ENCODE peak calls at places on chromosome 15, in six cellular contexts. Z is kidney, L is RWPE2, U is tibial artery, V is heart left ventricle, W is OCI-LY7. K is an unnamed sample.
A peak's percentile ranks its signal among the peaks of the same experiment; 100 is the strongest.

GRCh38 chr15:68025860-68026424 is 28.2 kb upstream of the PIAS1 start:
- DNase-seq in Z (no peak), L (no peak), U (no peak), V (no peak), W (no peak), K (no peak)

GRCh38 chr15:64732156-64732860 is 43.1 kb downstream of the RBPMS2 start:
- DNase-seq in Z (no peak), L (no peak), U (no peak), V (peak; percentile 6), W (no peak), K (no peak)

GRCh38 chr15:80072285-80072684 is 12.8 kb downstream of the ZFAND6 start:
- DNase-seq in Z (no peak), L (no peak), U (no peak), V (no peak), W (peak; percentile 85), K (no peak)

GRCh38 chr15:29348308-29348914 is 78.8 kb upstream of the NSMCE3 start:
- DNase-seq in Z (peak; percentile 76), L (no peak), U (no peak), V (no peak), W (no peak), K (no peak)

GRCh38 chr15:74541494-74542191 is 623 bp downstream of the ARID3B start:
- DNase-seq in Z (no peak), L (no peak), U (peak; percentile 36), V (peak; percentile 28), W (peak; percentile 18), K (peak; percentile 54)

GRCh38 chr15:65286069-65286703 is 497 bp downstream of the PARP16 start:
- DNase-seq in Z (peak; percentile 82), L (no peak), U (no peak), V (peak; percentile 62), W (peak; percentile 44), K (peak; percentile 70)

GRCh38 chr15:42736178-42736792 is 643 bp downstream of the CDAN1 start:
- DNase-seq in Z (no peak), L (peak; percentile 59), U (peak; percentile 17), V (no peak), W (peak; percentile 46), K (peak; percentile 37)

GRCh38 chr15:51536965-51537574 is 85.5 kb downstream of the DMXL2 start:
- DNase-seq in Z (no peak), L (no peak), U (no peak), V (no peak), W (peak; percentile 8), K (no peak)

GRCh38 chr15:67462802-67463201 is 58.1 kb upstream of the C15orf61 start:
- DNase-seq in Z (no peak), L (no peak), U (no peak), V (no peak), W (no peak), K (no peak)

GRCh38 chr15:78306176-78306774 is 6.9 kb upstream of the SKIC8 start:
- DNase-seq in Z (no peak), L (peak; percentile 51), U (no peak), V (no peak), W (no peak), K (no peak)

GRCh38 chr15:60591491-60592385 is 112.8 kb upstream of the ICE2 start:
- DNase-seq in Z (peak; percentile 91), L (peak; percentile 77), U (peak; percentile 36), V (peak; percentile 64), W (peak; percentile 27), K (peak; percentile 48)

GRCh38 chr15:68177747-68178146 is 27.4 kb downstream of the CALML4 start:
- DNase-seq in Z (no peak), L (no peak), U (no peak), V (no peak), W (no peak), K (no peak)

GRCh38 chr15:90268415-90268814 is 2.9 kb downstream of the NGRN start:
- DNase-seq in Z (no peak), L (no peak), U (no peak), V (no peak), W (no peak), K (no peak)

GRCh38 chr15:26866298-26867198 is at the start of gene GABRA5:
- DNase-seq in Z (no peak), L (no peak), U (no peak), V (peak; percentile 47), W (no peak), K (no peak)

GRCh38 chr15:26864664-26865191 is 2.1 kb upstream of the GABRA5 start:
- DNase-seq in Z (no peak), L (no peak), U (no peak), V (no peak), W (peak; percentile 32), K (no peak)

GRCh38 chr15:26869628-26870027 is 2.8 kb downstream of the GABRA5 start:
- DNase-seq in Z (no peak), L (no peak), U (no peak), V (no peak), W (no peak), K (no peak)

GRCh38 chr15:26868029-26868685 is 1.3 kb downstream of the GABRA5 start:
- DNase-seq in Z (no peak), L (no peak), U (no peak), V (no peak), W (no peak), K (no peak)

DNA sequence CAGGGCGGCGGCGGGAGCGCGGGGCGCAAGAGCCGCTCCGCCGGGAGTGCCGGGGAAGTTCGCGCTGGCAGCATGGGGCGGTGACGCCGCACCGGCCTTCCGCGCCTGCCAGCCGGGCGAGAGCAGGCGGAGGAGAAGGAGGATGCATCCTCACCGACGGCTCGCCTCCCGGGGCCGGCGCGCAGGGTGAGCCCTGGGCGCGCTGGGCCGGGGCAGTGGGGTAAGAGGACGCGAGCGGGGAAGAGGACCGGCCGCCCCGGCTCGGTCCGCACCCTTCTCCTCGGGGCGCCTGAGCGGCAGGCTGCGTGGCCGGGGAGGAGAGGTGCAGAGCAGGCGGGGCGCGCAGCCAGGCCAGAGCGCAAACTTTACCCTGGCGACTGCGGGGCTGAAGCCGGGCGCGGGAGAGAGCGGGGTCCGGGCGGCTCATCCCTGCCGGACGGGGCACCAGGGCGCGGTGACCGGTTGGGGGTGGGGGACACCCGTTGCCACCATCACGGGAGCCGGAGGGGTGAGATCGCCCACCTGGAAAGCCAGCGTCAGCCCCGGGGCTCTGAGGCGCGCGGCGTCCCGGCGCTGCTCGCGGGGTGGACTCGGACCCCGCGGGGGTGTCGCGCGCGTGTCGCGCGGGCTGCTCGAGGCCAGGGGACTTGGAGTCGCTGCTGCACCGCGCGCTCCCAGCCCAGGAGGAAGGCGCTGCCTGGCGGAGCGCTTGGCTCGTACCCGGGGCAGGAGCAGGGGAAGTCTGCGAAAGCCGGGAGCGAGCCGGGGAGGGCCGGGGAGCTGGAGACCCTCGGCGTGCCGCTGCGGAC is 541 bp downstream of the GABRA5 start:
- DNase-seq in Z (no peak), L (no peak), U (no peak), V (no peak), W (no peak), K (no peak)
- H3K4me3 ChIP-seq in Z (no peak overlapping the region), L (no peak overlapping the region), U (no peak overlapping the region), V (peak overlapping the region; percentile 26), W (no peak overlapping the region), K (no peak overlapping the region)

DNA sequence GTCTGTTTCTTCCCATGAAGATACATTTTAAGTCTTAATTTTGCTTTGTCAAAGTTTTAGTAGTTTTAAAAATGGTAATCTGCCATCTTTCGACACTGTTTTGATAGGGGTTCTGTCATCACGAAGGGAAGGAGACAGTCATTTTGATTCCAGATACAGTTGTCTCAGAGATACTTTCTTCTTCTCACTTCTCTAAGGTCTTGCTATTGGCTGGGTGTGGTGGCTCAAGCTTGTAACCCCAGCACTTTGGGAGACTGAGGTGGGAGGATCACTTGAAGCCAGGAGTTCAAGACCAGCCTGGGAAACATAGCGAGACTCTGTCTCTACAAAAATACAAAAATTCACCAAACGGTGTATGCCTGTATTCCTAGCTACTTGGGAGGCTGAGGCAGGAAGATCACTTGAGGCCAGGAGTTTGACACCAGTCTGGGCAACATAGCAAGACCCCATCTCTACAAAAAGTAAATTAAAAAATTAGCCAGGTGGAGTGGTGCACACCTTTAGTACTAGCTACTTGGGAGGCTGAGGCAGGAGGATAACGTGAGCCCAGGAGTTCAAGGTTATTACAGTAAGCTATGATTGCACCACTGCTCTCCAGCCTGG is 3.3 kb downstream of the RAB8B start:
- DNase-seq in Z (no peak), L (no peak), U (no peak), V (no peak), W (no peak), K (peak; percentile 28)
- H3K4me3 ChIP-seq in Z (no peak overlapping the region), L (no peak overlapping the region), U (no peak overlapping the region), V (no peak overlapping the region), W (peak overlapping the region; percentile 79), K (peak overlapping the region; percentile 36)

GRCh38 chr15:31299588-31300207 is 26.9 kb upstream of the KLF13 start:
- DNase-seq in Z (no peak), L (peak; percentile 25), U (no peak), V (peak; percentile 6), W (no peak), K (no peak)

GRCh38 chr15:31301687-31301990 is 25.0 kb upstream of the KLF13 start:
- DNase-seq in Z (no peak), L (no peak), U (no peak), V (no peak), W (peak; percentile 87), K (no peak)

GRCh38 chr15:31300981-31301686 is 25.5 kb upstream of the KLF13 start:
- DNase-seq in Z (peak; percentile 72), L (no peak), U (no peak), V (peak; percentile 59), W (no peak), K (peak; percentile 60)

GRCh38 chr15:31298707-31299172 is 27.9 kb upstream of the KLF13 start:
- DNase-seq in Z (no peak), L (peak; percentile 58), U (no peak), V (peak; percentile 23), W (no peak), K (no peak)

DNA sequence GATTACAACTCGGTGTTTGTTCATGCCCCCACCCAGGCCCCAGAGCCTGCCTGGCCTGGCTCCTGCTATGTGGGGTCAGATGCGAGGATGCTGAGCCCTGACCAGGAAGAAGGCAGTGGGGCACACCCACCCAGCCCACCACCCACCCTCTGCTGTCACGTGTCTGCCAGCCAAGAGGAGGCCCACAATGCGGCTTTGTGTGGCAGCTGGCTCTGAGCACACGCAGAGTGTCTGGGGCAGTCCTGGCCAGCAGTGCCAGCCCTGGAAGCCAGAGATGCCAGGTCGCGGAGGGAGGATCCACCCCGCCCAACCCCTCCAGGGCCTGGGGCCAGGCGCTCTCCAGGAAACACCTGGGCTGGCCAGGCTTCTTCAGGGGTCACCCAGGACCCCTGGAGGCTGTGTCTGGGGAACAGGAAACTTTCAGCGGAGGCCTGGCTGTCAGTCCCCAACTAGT is 26.4 kb upstream of the KLF13 start:
- DNase-seq in Z (no peak), L (no peak), U (no peak), V (peak; percentile 51), W (no peak), K (no peak)
- H3K4me3 ChIP-seq in Z (no peak overlapping the region), L (no peak overlapping the region), U (no peak overlapping the region), V (no peak overlapping the region), W (no peak overlapping the region), K (no peak overlapping the region)

DNA sequence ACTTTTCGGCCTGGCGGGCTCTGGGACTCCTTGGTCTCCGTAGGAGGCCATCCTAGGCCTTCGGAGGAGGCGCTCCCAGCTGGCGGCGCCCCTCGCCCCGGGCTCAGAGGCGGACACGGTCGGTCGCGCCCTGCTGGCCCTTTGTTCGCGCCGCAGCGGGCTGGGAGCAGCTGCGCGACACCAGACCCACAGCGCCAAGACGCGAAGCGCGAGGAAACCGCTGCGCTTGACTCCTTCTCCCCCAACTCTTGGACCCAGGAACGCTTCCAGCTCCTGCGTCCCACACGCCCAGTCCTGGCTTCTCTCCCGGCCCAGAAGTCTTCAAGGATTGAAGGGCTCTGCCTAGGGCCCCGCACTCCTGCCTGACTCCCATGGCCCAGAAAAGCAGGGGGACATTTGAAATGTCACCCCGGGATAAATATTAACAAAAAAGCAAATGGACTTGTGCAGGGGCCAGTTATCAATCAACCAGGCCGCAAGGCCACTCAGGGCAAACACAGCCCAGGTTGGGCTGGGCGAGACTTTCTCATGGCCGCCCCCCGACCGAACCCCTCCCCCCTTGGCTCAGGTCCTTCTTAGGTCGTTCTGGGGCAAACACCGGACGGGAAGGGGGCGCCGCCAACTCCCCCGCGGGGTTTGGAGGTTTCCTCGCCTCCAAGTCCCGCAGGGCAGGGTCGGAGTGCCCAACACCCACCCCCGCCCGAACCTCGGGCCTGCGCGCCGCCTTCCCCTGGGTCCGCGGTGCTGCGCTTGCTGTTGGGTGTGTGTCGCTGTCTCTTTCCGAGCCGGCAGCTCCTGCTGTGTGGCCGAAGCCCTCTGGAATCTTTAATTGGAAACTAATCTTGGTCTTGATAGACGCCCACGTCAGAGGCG is 5.1 kb downstream of the ONECUT1 start:
- DNase-seq in Z (peak; percentile 63), L (no peak), U (no peak), V (no peak), W (no peak), K (no peak)
- H3K4me3 ChIP-seq in Z (no peak overlapping the region), L (no peak overlapping the region), U (no peak overlapping the region), V (no peak overlapping the region), W (no peak overlapping the region), K (no peak overlapping the region)